ENCODE peak calls at places on chromosomes 13 and 19, in nine cellular contexts. Y, O, T, C, F, V, P, N and D are unnamed samples.

GRCh38 chr19:8158411-8159074 is 9.2 kb upstream of the FBN3 start:
- DNase-seq in C (peak; percentile 60), Y (peak; percentile 24), F (peak; percentile 81), P (no peak), N (no peak), O (peak; percentile 89), T (no peak), V (peak; percentile 73), D (peak; percentile 54)

GRCh38 chr19:4373601-4374441 is 26.5 kb downstream of the SH3GL1 start:
- DNase-seq in C (no peak), O (no peak), N (peak; percentile 75), T (no peak), F (no peak), Y (no peak), P (peak; percentile 55), V (no peak), D (no peak)

GRCh38 chr19:48627211-48627864 is 8.0 kb downstream of the SPHK2 start:
- DNase-seq in V (no peak), C (no peak), Y (no peak), O (no peak), T (no peak), N (no peak), F (no peak), P (no peak), D (peak; percentile 38)

GRCh38 chr13:76516013-76516412 is 370.2 kb downstream of the KCTD12 start:
- DNase-seq in Y (no peak), P (no peak), O (no peak), T (no peak), V (peak; percentile 69), C (no peak), F (no peak), N (no peak), D (peak; percentile 44)

GRCh38 chr13:110628952-110629701 is 13.8 kb downstream of the NAXD start:
- DNase-seq in T (no peak), N (no peak), F (no peak), Y (no peak), C (no peak), V (no peak), P (no peak), O (no peak), D (no peak)

GRCh38 chr19:38233740-38234251 is 9.8 kb upstream of the DPF1 start:
- DNase-seq in F (peak; percentile 58), O (peak; percentile 93), T (peak; percentile 23), V (peak; percentile 84), N (peak; percentile 70), C (peak; percentile 67), P (peak; percentile 83), Y (no peak), D (peak; percentile 47)

GRCh38 chr19:48477696-48478338 is 8.6 kb downstream of the CYTH2 start:
- DNase-seq in P (no peak), T (no peak), N (no peak), V (no peak), F (no peak), C (no peak), O (no peak), Y (no peak), D (no peak)

GRCh38 chr13:110445722-110446569 is 115.6 kb downstream of the RAB20 start:
- DNase-seq in F (no peak), T (no peak), V (no peak), O (no peak), C (no peak), Y (no peak), P (no peak), N (no peak), D (peak; percentile 43)

GRCh38 chr13:98222081-98222554 is 45.0 kb upstream of the RNF113B start:
- DNase-seq in Y (no peak), T (no peak), C (no peak), O (no peak), P (no peak), V (peak; percentile 39), F (peak; percentile 16), N (no peak), D (peak; percentile 28)